ENCODE peak calls at places on chromosomes 1 and 21, in six cellular contexts. Q is CD8-positive, alpha-beta memory T cell; E is pancreas; G is hepatocyte; T is SJSA1; A is uterus. L is an unnamed sample. For H3K4me1, the result is how much of the 10 kb centered on the place peaks cover.

GRCh38 chr21:25557170-25557569 is 50.1 kb downstream of the MRPL39 start:
- DNase-seq in Q (no peak), G (peak), E (no peak), A (no peak), T (no peak), L (no peak)

GRCh38 chr1:6473974-6474814 is 8.2 kb upstream of the TNFRSF25 start:
- DNase-seq in A (no peak), Q (no peak), T (no peak), E (no peak), G (no peak), L (no peak)

GRCh38 chr1:245217853-245218608 is 63.2 kb downstream of the KIF26B start:
- DNase-seq in G (no peak), T (peak), Q (no peak), A (no peak), E (no peak), L (no peak)

GRCh38 chr1:195709821-195710220 is 898.4 kb downstream of the KCNT2 start:
- DNase-seq in A (no peak), T (no peak), Q (no peak), G (no peak), E (no peak), L (no peak)

GRCh38 chr21:36730291-36731281 is 31.7 kb downstream of the SIM2 start:
- DNase-seq in T (no peak), E (no peak), A (no peak), Q (no peak), G (no peak), L (no peak)

GRCh38 chr21:41121785-41122415 is 46.1 kb upstream of the BACE2 start:
- DNase-seq in G (peak), E (peak), T (peak), Q (no peak), A (peak), L (peak)

GRCh38 chr1:67534627-67535065 is 104.4 kb upstream of the SERBP1 start:
- DNase-seq in G (peak), E (no peak), Q (no peak), A (no peak), T (peak), L (no peak)

GRCh38 chr1:79716481-79716880 is 710.0 kb upstream of the ADGRL4 start:
- DNase-seq in E (no peak), A (no peak), Q (no peak), G (peak), T (no peak), L (peak)

GRCh38 chr1:107277022-107277421 is 136.2 kb downstream of the NTNG1 start:
- DNase-seq in G (peak), T (no peak), Q (no peak), E (peak), A (no peak), L (peak)

GRCh38 chr1:22908880-22909426 is 63.7 kb downstream of the LACTBL1 start:
- DNase-seq in E (no peak), T (no peak), A (no peak), G (no peak), Q (no peak), L (no peak)

GRCh38 chr1:65208577-65208976 is 60.6 kb downstream of the AK4 start:
- DNase-seq in E (no peak), G (peak), Q (no peak), T (no peak), A (no peak), L (peak)

GRCh38 chr1:35555601-35556477 is 1.4 kb downstream of the KIAA0319L start:
- DNase-seq in G (peak), Q (no peak), E (no peak), A (no peak), T (no peak), L (no peak)

GRCh38 chr1:41776896-41777431 is 141.8 kb downstream of the HIVEP3 start:
- DNase-seq in A (no peak), G (peak), E (peak), T (no peak), Q (no peak), L (no peak)

GRCh38 chr1:225766967-225767413 is 10.6 kb upstream of the SRP9 start:
- DNase-seq in E (no peak), A (peak), T (peak), G (peak), Q (no peak), L (no peak)

GRCh38 chr1:160547371-160547901 is 24.4 kb upstream of the SLAMF6 start:
- DNase-seq in T (no peak), E (no peak), Q (no peak), A (no peak), G (no peak), L (no peak)

GRCh38 chr1:160548183-160548582 is 25.1 kb upstream of the SLAMF6 start:
- DNase-seq in A (no peak), G (no peak), Q (no peak), E (no peak), T (no peak), L (no peak)

GRCh38 chr1:160544647-160545046 is 21.6 kb upstream of the SLAMF6 start:
- DNase-seq in T (no peak), Q (peak), E (no peak), A (no peak), G (peak), L (peak)

GRCh38 chr1:160548960-160549664 is 26.1 kb upstream of the SLAMF6 start:
- DNase-seq in E (no peak), T (no peak), Q (no peak), A (no peak), G (no peak), L (no peak)

DNA sequence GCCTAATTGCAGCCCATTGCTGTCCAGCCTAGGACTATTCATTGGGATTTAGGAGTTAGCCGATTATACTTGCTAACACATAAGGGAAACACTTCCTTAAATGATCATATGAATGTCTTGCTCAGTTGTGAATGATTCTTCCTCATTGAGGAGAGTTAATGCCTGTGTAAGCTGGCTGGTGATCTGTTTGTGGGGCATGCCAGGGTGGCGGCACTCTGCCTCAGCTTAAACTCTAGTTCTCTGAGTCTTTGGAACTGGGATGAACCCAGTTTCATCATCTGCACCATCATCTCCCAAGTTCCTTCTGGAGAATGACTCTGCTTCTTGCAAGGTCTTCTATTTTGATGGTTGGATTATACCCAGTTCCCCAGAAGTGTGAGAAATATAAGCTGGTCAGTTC is 23.9 kb upstream of the SLAMF6 start:
- DNase-seq in E (no peak), Q (no peak), G (no peak), A (no peak), T (no peak), L (no peak)
- H3K4me1 ChIP-seq in E (under half), Q (under half), G (under half), A (under half), T (under half), L (under half)

GRCh38 chr1:227729881-227730629 is 5.0 kb downstream of the JMJD4 start:
- DNase-seq in E (peak), Q (peak), T (peak), G (peak), A (peak), L (peak)

GRCh38 chr1:227730630-227731151 is 4.4 kb downstream of the JMJD4 start:
- DNase-seq in A (no peak), G (no peak), E (peak), Q (no peak), T (no peak), L (no peak)

GRCh38 chr1:227732586-227733308 is 2.4 kb downstream of the JMJD4 start:
- DNase-seq in T (no peak), G (no peak), E (peak), A (no peak), Q (no peak), L (no peak)

GRCh38 chr1:227731696-227732585 is 3.2 kb downstream of the JMJD4 start:
- DNase-seq in Q (no peak), T (no peak), A (no peak), E (peak), G (no peak), L (no peak)

GRCh38 chr1:227731241-227731677 is 3.8 kb downstream of the JMJD4 start:
- DNase-seq in E (peak), A (no peak), T (no peak), G (no peak), Q (no peak), L (no peak)
- H3K4me1 ChIP-seq in E (under half), A (under half), T (under half), G (under half), Q (under half), L (under half)

DNA sequence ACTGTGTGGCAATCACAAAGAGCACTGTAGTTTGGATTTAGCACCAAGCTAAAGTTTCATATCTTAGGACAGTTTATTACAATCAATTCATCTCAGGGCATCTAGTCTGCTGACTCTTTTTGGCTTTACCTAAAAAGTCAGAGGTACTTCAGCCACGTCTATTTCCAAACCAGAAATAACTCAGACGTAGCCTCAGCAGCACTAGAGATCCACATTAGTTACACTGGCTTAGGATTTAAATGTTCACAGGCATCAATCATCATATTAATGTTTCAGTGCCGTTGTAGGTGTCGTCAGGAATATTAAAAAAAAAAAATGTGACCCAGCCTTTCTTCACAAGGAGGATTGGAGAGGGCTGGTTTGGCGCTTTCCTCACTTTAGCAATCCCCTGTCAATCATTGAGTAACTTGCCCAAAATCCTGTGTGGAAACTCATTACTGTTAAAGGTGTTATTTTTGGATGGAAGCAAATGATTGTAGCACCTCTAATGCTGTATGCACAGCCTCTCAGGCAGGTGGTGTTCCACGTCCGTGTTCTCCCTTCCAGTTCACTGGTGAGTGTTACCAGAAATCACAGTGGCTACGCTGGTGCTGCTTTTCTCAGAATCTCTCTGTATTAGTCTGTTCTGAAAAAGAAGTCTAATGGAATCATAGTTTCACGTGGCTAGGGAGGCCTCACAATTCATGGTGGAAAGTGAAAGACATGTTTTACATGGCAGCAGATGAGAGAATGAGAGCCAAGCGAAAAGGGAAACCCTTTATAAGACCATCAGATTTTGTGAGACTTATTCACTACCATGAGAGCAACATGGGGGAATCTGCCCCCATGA is 45.4 kb downstream of the NEK7 start:
- DNase-seq in A (no peak), Q (no peak), G (no peak), T (no peak), E (no peak), L (no peak)
- H3K4me1 ChIP-seq in A (under half), Q (under half), G (under half), T (under half), E (under half), L (under half)

DNA sequence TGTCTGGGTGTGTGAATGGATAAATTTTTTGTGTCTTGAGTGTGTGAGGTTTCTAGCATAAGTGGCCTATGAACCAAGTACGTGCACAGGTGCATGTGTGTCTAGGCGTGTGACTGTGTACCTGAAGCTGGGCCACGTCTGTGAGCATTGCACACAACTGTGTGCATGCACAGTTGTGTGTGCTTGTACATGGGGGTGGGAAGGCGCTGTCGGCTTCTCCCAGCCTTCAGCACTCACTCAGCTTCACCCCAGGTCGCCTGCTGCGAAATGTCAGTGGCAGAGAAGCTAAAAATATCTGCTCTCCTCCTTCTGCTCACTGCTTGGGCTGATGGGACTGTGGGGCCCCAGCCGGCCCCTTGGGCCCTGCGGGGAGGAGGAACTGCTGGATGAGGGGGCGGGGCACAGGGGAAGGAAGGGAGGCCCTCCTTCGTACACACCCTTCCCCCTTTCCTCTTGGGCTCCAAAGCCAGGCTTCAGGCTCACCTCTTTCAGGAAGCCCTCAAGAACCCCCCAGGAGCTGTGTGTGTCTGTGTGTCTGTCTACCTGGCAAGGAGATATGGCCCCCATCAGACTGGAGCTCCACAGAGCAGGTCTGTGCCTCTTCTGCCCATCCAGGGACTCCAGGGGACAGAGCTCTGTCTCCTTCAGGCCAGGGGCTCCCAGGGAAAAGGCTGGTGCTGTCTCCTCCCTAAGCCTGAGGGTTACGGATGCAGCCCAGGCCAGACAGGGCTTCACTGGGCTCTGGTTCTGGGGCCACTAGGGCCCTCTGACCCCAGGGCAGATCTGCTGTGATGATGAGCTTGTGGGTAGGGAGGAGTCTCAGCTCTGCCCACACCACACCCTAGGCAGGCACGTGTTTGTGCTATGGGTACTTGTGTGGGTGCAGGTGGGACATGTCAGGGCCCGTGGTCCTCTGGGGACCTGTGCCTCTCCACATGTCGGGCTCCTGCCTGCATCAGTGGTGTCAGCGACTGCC is 35.6 kb upstream of the WASF2 start:
- DNase-seq in T (no peak), E (no peak), Q (peak), A (peak), G (peak), L (peak)
- H3K4me1 ChIP-seq in T (under half), E (under half), Q (half or more), A (under half), G (half or more), L (half or more)

DNA sequence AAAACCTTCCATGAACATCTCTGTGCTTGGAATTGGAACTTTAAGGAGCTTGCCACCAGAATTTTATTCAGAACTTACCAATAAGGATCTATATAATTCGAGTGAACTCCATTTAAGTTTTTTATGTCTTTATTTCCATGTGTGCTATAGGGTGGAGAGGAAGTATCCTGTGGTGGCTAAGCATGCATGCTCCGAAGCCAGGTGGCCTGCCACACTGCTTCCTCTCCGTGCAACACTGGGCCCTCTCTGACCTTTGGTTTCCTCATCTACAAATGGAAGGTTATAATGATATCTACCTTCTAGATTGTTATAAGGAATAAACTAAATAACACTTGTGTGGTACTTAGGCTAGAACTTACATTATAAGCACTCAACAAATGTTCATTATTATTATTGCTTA is 382.1 kb downstream of the PTPRC start:
- DNase-seq in A (no peak), Q (no peak), T (no peak), G (no peak), E (no peak), L (no peak)
- H3K4me1 ChIP-seq in A (under half), Q (under half), T (under half), G (under half), E (under half), L (under half)

L was measured in GM23338.